ENCODE peak calls at places on chromosomes 13 and 19, in five cellular contexts. One of them, this sample, is unnamed.

GRCh38 chr13:51050021-51050886 is 60.8 kb downstream of the C13orf42 start:
- DNase-seq in DND-41: no peak
- DNase-seq in fibroblast of lung: no peak
- DNase-seq in HepG2: no peak
- DNase-seq in mammary epithelial cell: no peak
- DNase-seq in this sample: no peak

GRCh38 chr19:22052644-22053013 is 345 bp downstream of the ZNF257 start:
- DNase-seq in fibroblast of lung: no peak
- DNase-seq in HepG2: no peak
- DNase-seq in DND-41: no peak
- DNase-seq in mammary epithelial cell: no peak
- DNase-seq in this sample: no peak

GRCh38 chr19:38264486-38265212 is at the start of gene SPINT2:
- DNase-seq in fibroblast of lung: no peak
- DNase-seq in mammary epithelial cell: no peak
- DNase-seq in DND-41: no peak
- DNase-seq in HepG2: no peak
- DNase-seq in this sample: no peak

GRCh38 chr13:111411186-111411858 is 90.9 kb downstream of the TEX29 start:
- DNase-seq in DND-41: no peak
- DNase-seq in mammary epithelial cell: no peak
- DNase-seq in fibroblast of lung: no peak
- DNase-seq in HepG2: no peak
- DNase-seq in this sample: no peak

GRCh38 chr19:58560921-58561320 is 2.5 kb upstream of the UBE2M start:
- DNase-seq in DND-41: no peak
- DNase-seq in HepG2: no peak
- DNase-seq in fibroblast of lung: no peak
- DNase-seq in mammary epithelial cell: no peak
- DNase-seq in this sample: no peak

GRCh38 chr19:41154060-41154459 is 39.0 kb upstream of the CYP2S1 start:
- DNase-seq in DND-41: no peak
- DNase-seq in mammary epithelial cell: no peak
- DNase-seq in HepG2: no peak
- DNase-seq in fibroblast of lung: no peak
- DNase-seq in this sample: peak; percentile 4

GRCh38 chr13:79722885-79723445 is 242.0 kb downstream of the NDFIP2 start:
- DNase-seq in fibroblast of lung: no peak
- DNase-seq in DND-41: no peak
- DNase-seq in HepG2: no peak
- DNase-seq in mammary epithelial cell: no peak
- DNase-seq in this sample: no peak

GRCh38 chr19:13024126-13024957 is 29.1 kb downstream of the NFIX start:
- DNase-seq in fibroblast of lung: no peak
- DNase-seq in DND-41: no peak
- DNase-seq in HepG2: no peak
- DNase-seq in mammary epithelial cell: peak; percentile 50
- DNase-seq in this sample: peak; percentile 55

GRCh38 chr19:42360787-42361544 is 29.1 kb downstream of the CNFN start:
- DNase-seq in fibroblast of lung: no peak
- DNase-seq in mammary epithelial cell: no peak
- DNase-seq in HepG2: no peak
- DNase-seq in DND-41: no peak
- DNase-seq in this sample: no peak

GRCh38 chr19:55253842-55254624 is 4.8 kb downstream of the PPP6R1 start:
- DNase-seq in fibroblast of lung: no peak
- DNase-seq in mammary epithelial cell: no peak
- DNase-seq in HepG2: no peak
- DNase-seq in DND-41: peak; percentile 72
- DNase-seq in this sample: no peak

GRCh38 chr19:29121684-29122083 is 91.3 kb downstream of the UQCRFS1 start:
- DNase-seq in fibroblast of lung: no peak
- DNase-seq in HepG2: no peak
- DNase-seq in mammary epithelial cell: no peak
- DNase-seq in DND-41: no peak
- DNase-seq in this sample: no peak

GRCh38 chr19:12272980-12273901 is 21.4 kb downstream of the ZNF44 start:
- DNase-seq in fibroblast of lung: no peak
- DNase-seq in DND-41: no peak
- DNase-seq in HepG2: no peak
- DNase-seq in mammary epithelial cell: no peak
- DNase-seq in this sample: no peak

GRCh38 chr13:37995052-37995451 is 125.5 kb upstream of the TRPC4 start:
- DNase-seq in DND-41: no peak
- DNase-seq in mammary epithelial cell: no peak
- DNase-seq in HepG2: no peak
- DNase-seq in fibroblast of lung: peak; percentile 2
- DNase-seq in this sample: no peak

GRCh38 chr13:28754698-28755545 is 36.2 kb upstream of the SLC46A3 start:
- DNase-seq in DND-41: peak; percentile 71
- DNase-seq in mammary epithelial cell: no peak
- DNase-seq in HepG2: peak; percentile 11
- DNase-seq in fibroblast of lung: peak; percentile 1
- DNase-seq in this sample: peak; percentile 44
- TF ChIP-seq CTCF in DND-41: peak; percentile 52
- TF ChIP-seq CTCF in mammary epithelial cell: no peak
- TF ChIP-seq CTCF in HepG2: no peak
- TF ChIP-seq CTCF in fibroblast of lung: no peak
- TF ChIP-seq CTCF in this sample: no peak

DNA sequence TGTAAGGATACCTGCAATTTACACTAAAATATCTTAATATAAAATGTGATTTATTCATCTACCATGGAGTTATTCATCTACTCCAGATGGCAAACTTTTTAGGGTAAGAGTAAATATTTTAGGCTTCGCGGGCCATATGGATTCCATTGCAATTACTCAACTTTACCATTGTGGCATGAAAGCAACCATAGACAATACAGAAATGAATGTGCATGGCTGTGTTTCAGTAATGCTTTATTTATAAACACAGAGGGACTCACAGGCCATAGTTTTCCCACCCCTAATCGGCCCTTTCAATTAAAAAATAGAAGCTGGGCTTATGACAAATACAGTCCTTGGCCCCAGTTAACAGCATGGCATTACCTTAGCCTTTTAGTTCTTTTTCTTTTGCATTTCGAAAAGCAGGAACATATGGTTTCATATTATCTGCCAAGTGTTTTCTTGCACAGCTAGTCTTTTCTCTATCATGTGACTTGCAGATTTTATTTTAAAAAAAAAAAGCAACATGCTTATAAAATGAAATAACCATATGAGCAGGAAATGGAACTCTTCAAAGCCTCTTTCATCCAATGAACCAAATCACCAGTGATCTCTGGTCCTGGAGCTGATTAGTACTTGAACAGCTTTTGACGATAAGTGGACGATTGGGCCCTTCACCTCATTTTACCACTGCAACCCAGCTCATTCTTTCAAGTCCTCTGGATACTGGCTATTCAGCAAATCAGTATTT is 64.0 kb downstream of the LHFPL6 start:
- DNase-seq in mammary epithelial cell: no peak
- DNase-seq in fibroblast of lung: peak; percentile 74
- DNase-seq in HepG2: no peak
- DNase-seq in DND-41: no peak
- DNase-seq in this sample: peak; percentile 42
- H3K4me1 ChIP-seq in mammary epithelial cell: no peaks in the 10 kb centered on the region
- H3K4me1 ChIP-seq in fibroblast of lung: peaks cover 2% of the 10 kb centered on the region
- H3K4me1 ChIP-seq in HepG2: no peaks in the 10 kb centered on the region
- H3K4me1 ChIP-seq in DND-41: no peaks in the 10 kb centered on the region
- H3K4me1 ChIP-seq in this sample: peaks cover 16% of the 10 kb centered on the region

DNA sequence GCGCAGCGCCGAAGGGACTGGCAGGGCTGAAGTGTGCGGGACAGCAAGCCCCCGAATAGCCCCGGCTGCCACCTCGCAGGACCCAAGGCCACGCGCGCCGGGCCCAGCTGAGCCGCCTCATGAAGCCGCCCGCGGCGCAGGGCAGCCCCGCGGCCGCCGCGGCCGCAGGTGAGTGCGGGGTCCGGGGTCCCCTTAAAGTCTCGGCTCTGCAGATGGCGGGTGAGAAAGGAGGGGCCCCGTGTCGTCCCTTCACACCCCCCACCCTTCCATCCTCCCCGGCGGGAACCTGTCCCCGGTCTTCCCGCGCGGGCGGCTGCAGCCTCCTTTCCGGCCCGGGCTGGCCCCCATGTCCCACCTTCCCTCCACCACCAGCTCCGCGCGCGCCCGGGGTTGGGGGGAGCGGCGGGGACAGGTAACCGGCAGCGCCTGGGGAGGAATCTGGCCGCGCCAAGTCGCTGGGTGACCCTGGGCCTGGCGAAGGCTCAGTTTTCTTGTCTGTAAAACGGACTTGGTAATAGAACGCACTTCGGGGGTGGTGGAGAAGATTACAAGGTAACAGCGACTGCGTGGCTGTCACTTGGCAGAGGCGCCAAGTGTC is 338 bp downstream of the RGCC start:
- DNase-seq in HepG2: no peak
- DNase-seq in fibroblast of lung: no peak
- DNase-seq in mammary epithelial cell: no peak
- DNase-seq in DND-41: no peak
- DNase-seq in this sample: no peak
- TF ChIP-seq EZH2 in HepG2: no peak
- TF ChIP-seq EZH2 in fibroblast of lung: no peak
- TF ChIP-seq EZH2 in mammary epithelial cell: no peak
- TF ChIP-seq EZH2 in DND-41: no peak
- TF ChIP-seq EZH2 in this sample: no peak

DNA sequence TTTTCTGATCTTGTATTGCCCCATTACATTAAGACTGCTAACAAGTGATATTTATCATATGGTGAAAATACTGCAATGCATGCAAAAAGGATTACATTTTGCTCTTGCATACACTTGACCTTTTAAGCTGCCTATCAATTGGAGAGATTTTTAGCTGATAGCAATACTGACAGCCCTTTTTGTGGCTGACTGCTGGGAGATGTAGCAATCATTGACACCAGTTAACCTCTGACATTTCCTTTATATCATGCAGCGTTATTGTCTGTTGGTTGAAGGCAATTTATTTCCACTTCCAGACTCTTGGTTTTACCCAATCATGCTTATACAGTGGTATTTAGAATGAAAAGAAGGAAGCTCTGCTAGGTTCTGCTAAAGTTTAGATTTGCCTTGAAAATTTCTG is 364.0 kb downstream of the LMO7 start:
- DNase-seq in mammary epithelial cell: no peak
- DNase-seq in HepG2: no peak
- DNase-seq in DND-41: no peak
- DNase-seq in fibroblast of lung: no peak
- DNase-seq in this sample: no peak
- TF ChIP-seq CTCF in mammary epithelial cell: no peak
- TF ChIP-seq CTCF in HepG2: no peak
- TF ChIP-seq CTCF in DND-41: no peak
- TF ChIP-seq CTCF in fibroblast of lung: no peak
- TF ChIP-seq CTCF in this sample: no peak

DNA sequence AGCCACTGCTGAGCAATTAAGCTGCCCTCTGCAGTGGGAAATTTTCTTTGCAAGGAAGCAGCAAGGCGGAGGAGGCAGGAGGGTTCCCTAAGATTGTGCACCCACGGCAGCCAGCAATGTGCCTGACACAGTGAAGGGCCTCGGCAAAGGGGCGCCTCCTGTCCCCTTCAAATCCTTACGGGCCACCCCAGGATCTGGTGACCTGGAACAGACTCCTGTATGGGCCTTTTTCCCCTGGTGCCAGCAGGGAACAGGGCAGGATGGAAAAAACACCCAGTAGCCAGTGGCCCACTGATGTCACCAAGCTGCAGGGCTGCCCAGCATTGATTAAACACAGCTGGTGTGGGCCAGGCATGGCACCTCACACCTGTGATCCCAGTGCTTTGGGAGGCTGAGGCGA is 86.7 kb downstream of the GNG7 start:
- DNase-seq in DND-41: no peak
- DNase-seq in fibroblast of lung: no peak
- DNase-seq in mammary epithelial cell: no peak
- DNase-seq in HepG2: no peak
- DNase-seq in this sample: no peak
- H3K4me1 ChIP-seq in DND-41: peaks cover 100% of the 10 kb centered on the region
- H3K4me1 ChIP-seq in fibroblast of lung: no peaks in the 10 kb centered on the region
- H3K4me1 ChIP-seq in mammary epithelial cell: peaks cover 21% of the 10 kb centered on the region
- H3K4me1 ChIP-seq in HepG2: peaks cover 46% of the 10 kb centered on the region
- H3K4me1 ChIP-seq in this sample: peaks cover 23% of the 10 kb centered on the region

GRCh38 chr13:46893820-46894533 is 2.9 kb downstream of the HTR2A start:
- DNase-seq in fibroblast of lung: peak; percentile 58
- DNase-seq in DND-41: peak; percentile 56
- DNase-seq in HepG2: no peak
- DNase-seq in mammary epithelial cell: peak; percentile 31
- DNase-seq in this sample: peak; percentile 56
- TF ChIP-seq EZH2 in fibroblast of lung: no peak
- TF ChIP-seq EZH2 in DND-41: no peak
- TF ChIP-seq EZH2 in HepG2: no peak
- TF ChIP-seq EZH2 in mammary epithelial cell: peak; percentile 25
- TF ChIP-seq EZH2 in this sample: no peak

GRCh38 chr13:40993987-40994386 is 25.1 kb downstream of the ELF1 start:
- DNase-seq in mammary epithelial cell: peak; percentile 98
- DNase-seq in DND-41: no peak
- DNase-seq in HepG2: no peak
- DNase-seq in fibroblast of lung: no peak
- DNase-seq in this sample: peak; percentile 91
- TF ChIP-seq CTCF in mammary epithelial cell: peak; percentile 3
- TF ChIP-seq CTCF in DND-41: no peak
- TF ChIP-seq CTCF in HepG2: no peak
- TF ChIP-seq CTCF in fibroblast of lung: no peak
- TF ChIP-seq CTCF in this sample: no peak

GRCh38 chr13:99856021-99856420 is 115.5 kb downstream of the ZIC5 start:
- DNase-seq in DND-41: no peak
- DNase-seq in fibroblast of lung: no peak
- DNase-seq in HepG2: no peak
- DNase-seq in mammary epithelial cell: no peak
- DNase-seq in this sample: no peak
- H3K4me1 ChIP-seq in DND-41: no peaks in the 10 kb centered on the region
- H3K4me1 ChIP-seq in fibroblast of lung: no peaks in the 10 kb centered on the region
- H3K4me1 ChIP-seq in HepG2: no peaks in the 10 kb centered on the region
- H3K4me1 ChIP-seq in mammary epithelial cell: no peaks in the 10 kb centered on the region
- H3K4me1 ChIP-seq in this sample: no peaks in the 10 kb centered on the region